ENCODE peak calls at places on chromosome 17, in eight cellular contexts. T is tibial nerve, V is GM23338, W is PC-9, Q is uterus, K is astrocyte of the spinal cord, L is heart left ventricle, N is endothelial cell. Y is an unnamed sample.

GRCh38 chr17:17900615-17901520 is 64.1 kb upstream of the SREBF1 start:
- DNase-seq in T (peak), V (no peak), W (peak), Q (peak), K (peak), L (peak), N (no peak), Y (peak)

GRCh38 chr17:21388066-21388465 is 11.9 kb downstream of the KCNJ12 start:
- DNase-seq in T (no peak), V (no peak), W (no peak), Q (no peak), K (no peak), L (peak), N (no peak), Y (no peak)

GRCh38 chr17:5861849-5862248 is 208.3 kb upstream of the WSCD1 start:
- DNase-seq in T (no peak), V (no peak), W (no peak), Q (no peak), K (no peak), L (no peak), N (no peak), Y (no peak)

GRCh38 chr17:20028436-20028835 is 19.3 kb downstream of the SPECC1 start:
- DNase-seq in T (no peak), V (no peak), W (peak), Q (no peak), K (no peak), L (no peak), N (no peak), Y (no peak)

GRCh38 chr17:79757140-79757745 is 20.7 kb upstream of the CBX2 start:
- DNase-seq in T (no peak), V (no peak), W (no peak), Q (no peak), K (no peak), L (peak), N (no peak), Y (no peak)

GRCh38 chr17:41510251-41511065 is 5.0 kb upstream of the KRT13 start:
- DNase-seq in T (no peak), V (peak), W (peak), Q (no peak), K (no peak), L (no peak), N (no peak), Y (no peak)

GRCh38 chr17:3531266-3532101 is 26.1 kb downstream of the TRPV3 start:
- DNase-seq in T (no peak), V (no peak), W (no peak), Q (no peak), K (no peak), L (peak), N (no peak), Y (no peak)

GRCh38 chr17:4436846-4437245 is 3.1 kb downstream of the SPNS3 start:
- DNase-seq in T (no peak), V (no peak), W (no peak), Q (no peak), K (no peak), L (no peak), N (no peak), Y (no peak)

GRCh38 chr17:60524463-60525346 is 1.3 kb downstream of the APPBP2 start:
- DNase-seq in T (no peak), V (no peak), W (no peak), Q (no peak), K (peak), L (no peak), N (no peak), Y (no peak)

GRCh38 chr17:83174859-83175550 is 95.6 kb downstream of the METRNL start:
- DNase-seq in T (peak), V (no peak), W (no peak), Q (no peak), K (no peak), L (no peak), N (no peak), Y (no peak)

GRCh38 chr17:81583589-81584337 is 31.6 kb upstream of the FAAP100 start:
- DNase-seq in T (no peak), V (no peak), W (no peak), Q (no peak), K (peak), L (no peak), N (no peak), Y (no peak)

GRCh38 chr17:50887705-50888245 is 21.6 kb upstream of the TOB1 start:
- DNase-seq in T (no peak), V (no peak), W (no peak), Q (no peak), K (no peak), L (no peak), N (no peak), Y (no peak)

GRCh38 chr17:42564815-42565522 is 1.9 kb upstream of the MLX start:
- DNase-seq in T (no peak), V (no peak), W (no peak), Q (no peak), K (no peak), L (peak), N (no peak), Y (no peak)

GRCh38 chr17:3627768-3628167 is 8.3 kb downstream of the SHPK start:
- DNase-seq in T (no peak), V (no peak), W (no peak), Q (no peak), K (no peak), L (peak), N (no peak), Y (no peak)

GRCh38 chr17:48068491-48068961 is 20.4 kb downstream of the NFE2L1 start:
- DNase-seq in T (no peak), V (peak), W (no peak), Q (no peak), K (peak), L (no peak), N (peak), Y (peak)

GRCh38 chr17:28370035-28370743 is at the start of gene VTN:
- DNase-seq in T (no peak), V (peak), W (peak), Q (no peak), K (no peak), L (no peak), N (no peak), Y (peak)

GRCh38 chr17:59840908-59841666 is 51.7 kb downstream of the TUBD1 start:
- DNase-seq in T (no peak), V (no peak), W (peak), Q (no peak), K (peak), L (no peak), N (no peak), Y (no peak)

GRCh38 chr17:3905017-3905486 is 11.2 kb downstream of the P2RX1 start:
- DNase-seq in T (no peak), V (no peak), W (no peak), Q (no peak), K (no peak), L (no peak), N (no peak), Y (no peak)

GRCh38 chr17:11269210-11269609 is 28.2 kb downstream of the SHISA6 start:
- DNase-seq in T (no peak), V (no peak), W (no peak), Q (no peak), K (no peak), L (no peak), N (no peak), Y (no peak)

GRCh38 chr17:11268176-11268575 is 27.2 kb downstream of the SHISA6 start:
- DNase-seq in T (no peak), V (no peak), W (no peak), Q (no peak), K (no peak), L (no peak), N (no peak), Y (no peak)

GRCh38 chr17:11264183-11264871 is 23.3 kb downstream of the SHISA6 start:
- DNase-seq in T (no peak), V (peak), W (no peak), Q (no peak), K (no peak), L (no peak), N (no peak), Y (no peak)
- TF ChIP-seq CTCF in T (no peak), V (peak), W (peak), Q (no peak), K (no peak), L (no peak), N (peak), Y (no peak)

DNA sequence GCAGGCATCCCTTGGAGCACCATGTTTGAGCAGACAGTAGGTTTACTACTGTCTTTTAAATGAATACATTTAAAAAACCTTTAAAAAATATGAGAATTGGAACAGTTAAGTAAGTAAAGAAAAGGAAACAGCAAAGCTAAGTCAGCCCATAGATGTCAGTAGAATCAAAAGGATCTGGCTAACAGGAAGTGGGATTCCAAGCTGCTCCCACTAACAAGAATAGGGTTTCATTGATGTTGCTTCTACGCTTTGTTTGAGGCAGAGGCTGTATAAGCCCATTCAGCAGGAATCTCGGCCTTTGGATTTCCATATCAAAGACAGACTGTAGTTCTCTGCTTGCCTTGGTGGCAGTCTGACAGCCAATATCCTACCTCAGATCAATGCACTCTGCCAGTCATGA is 122.9 kb upstream of the ELAC2 start:
- DNase-seq in T (no peak), V (peak), W (no peak), Q (no peak), K (no peak), L (no peak), N (no peak), Y (no peak)
- TF ChIP-seq CTCF in T (no peak), V (peak), W (no peak), Q (no peak), K (peak), L (no peak), N (no peak), Y (no peak)

GRCh38 chr17:58535431-58535830 is 21.0 kb upstream of the MTMR4 start:
- DNase-seq in T (no peak), V (no peak), W (peak), Q (no peak), K (peak), L (no peak), N (no peak), Y (no peak)

GRCh38 chr17:58534901-58535421 is 20.5 kb upstream of the MTMR4 start:
- DNase-seq in T (no peak), V (no peak), W (peak), Q (no peak), K (peak), L (no peak), N (no peak), Y (no peak)

GRCh38 chr17:58532555-58532951 is 18.1 kb upstream of the MTMR4 start:
- DNase-seq in T (no peak), V (no peak), W (no peak), Q (no peak), K (no peak), L (no peak), N (no peak), Y (no peak)

GRCh38 chr17:58533616-58534188 is 19.3 kb upstream of the MTMR4 start:
- DNase-seq in T (no peak), V (no peak), W (no peak), Q (no peak), K (no peak), L (no peak), N (no peak), Y (no peak)

DNA sequence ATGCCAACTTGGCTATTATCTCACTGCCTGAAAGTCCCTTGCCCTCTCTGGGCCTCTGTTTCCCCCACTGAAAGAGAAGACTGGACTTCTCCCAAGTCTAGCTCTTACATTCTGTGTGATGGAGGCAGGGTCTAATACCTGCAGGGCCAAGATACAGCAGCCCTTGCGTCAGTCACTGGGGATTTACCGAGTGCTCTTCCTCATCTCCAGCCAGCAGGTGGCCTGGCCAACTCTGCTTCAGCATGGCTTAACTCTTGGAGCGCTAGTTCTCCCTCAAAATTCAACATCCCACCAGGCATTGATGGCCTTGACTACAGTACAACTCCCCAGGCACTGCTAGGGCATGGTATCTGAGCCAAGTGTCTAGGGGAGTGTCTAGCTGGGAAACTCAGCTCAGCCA is 19.9 kb upstream of the MTMR4 start:
- DNase-seq in T (no peak), V (peak), W (no peak), Q (no peak), K (no peak), L (no peak), N (no peak), Y (no peak)
- TF ChIP-seq CTCF in T (no peak), V (peak), W (no peak), Q (no peak), K (no peak), L (no peak), N (peak), Y (no peak)

DNA sequence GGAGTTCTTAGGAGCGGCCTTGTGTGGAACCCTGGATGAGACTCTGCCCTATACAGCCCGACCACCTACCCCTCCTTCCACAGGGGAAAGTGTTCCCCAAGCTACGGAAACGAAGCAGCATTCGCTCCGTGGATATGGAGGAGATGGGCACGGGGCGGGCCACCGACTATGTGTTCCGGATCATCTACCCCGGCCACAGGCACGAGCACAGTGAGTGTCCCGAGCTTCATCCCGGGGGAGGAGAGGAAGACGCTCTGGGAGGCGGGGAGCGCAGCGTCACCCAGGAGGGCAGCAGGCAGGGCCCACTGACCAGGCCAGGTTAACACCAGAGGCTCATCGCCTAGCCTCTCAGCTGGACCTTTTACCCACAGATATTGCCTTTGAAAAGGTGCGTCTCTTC is 27.8 kb downstream of the SGSM2 start:
- DNase-seq in T (no peak), V (no peak), W (no peak), Q (no peak), K (no peak), L (peak), N (no peak), Y (no peak)
- TF ChIP-seq CTCF in T (no peak), V (no peak), W (no peak), Q (no peak), K (no peak), L (no peak), N (no peak), Y (no peak)

DNA sequence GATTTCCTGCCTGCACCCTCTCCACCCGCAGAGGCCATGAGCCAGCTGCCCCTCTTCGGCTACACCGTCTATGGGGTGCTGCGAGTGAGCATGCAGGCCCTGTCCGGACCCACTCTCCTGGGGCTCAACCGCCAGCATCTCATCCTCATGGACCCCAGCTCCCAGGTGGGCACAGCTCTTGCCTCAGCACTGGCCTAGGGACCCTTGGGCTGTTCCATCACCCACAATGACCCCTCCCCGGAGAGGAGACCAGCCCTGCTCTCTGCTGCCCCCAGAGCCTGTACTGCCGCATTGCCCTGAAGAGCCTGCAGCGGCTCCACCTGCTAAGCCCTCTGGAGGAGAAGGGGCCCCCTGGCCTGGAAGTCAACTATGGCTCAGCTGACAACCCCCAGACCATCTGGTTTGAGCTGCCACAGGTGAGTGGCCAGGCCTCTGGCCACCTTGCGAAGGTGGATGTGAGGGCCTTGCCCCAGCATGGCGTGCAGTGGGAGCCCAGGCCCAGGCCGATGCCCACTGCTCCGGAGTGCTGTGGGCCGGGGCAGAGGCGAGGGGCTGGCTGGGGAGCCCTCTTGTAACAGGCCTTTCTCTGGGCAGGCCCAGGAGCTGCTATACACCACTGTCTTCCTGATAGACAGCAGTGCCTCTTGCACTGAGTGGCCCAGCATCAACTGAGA is 7.3 kb upstream of the SMIM5 start:
- DNase-seq in T (no peak), V (peak), W (no peak), Q (no peak), K (no peak), L (peak), N (peak), Y (peak)
- TF ChIP-seq CTCF in T (peak), V (peak), W (peak), Q (peak), K (peak), L (peak), N (peak), Y (peak)

DNA sequence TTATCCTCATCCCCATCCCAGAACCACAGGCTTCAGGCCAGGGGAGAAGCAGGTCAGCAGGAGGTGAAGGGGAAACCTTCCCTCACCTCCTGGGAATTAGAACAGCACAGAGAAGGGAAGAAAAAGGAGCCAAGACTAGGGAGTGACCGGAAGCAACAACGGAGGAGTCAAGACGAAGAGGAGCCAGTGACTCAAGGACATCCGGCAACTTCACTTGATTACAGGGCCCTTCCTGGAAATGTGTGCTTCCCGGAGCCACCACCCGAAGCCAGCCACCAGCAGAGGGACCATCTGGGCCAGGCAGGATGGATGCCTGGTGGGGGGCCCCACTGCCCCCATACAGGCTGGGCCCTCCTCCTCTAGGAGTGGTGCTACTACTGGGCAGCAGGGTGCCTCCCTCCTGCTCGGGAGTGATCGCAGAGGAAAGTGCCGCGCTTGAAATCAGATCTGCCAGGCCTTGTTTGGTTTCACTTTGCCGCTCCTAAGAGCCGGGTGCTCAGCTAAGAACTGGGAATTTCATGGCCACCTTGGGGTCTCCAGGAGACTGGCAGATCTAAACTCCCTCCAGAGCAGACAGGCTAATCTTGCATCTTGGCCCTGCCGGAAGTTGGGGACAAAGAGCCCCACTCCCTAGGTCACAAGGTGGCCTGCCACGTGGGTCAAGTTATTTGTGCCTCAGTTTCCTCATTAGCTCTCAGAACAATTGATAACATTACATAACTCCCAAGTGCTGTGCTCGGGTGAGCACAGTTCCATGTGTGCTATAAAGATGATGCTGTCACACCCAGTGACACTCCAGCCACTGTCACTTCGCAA is 6.6 kb downstream of the CDC42EP4 start:
- DNase-seq in T (no peak), V (peak), W (peak), Q (peak), K (peak), L (peak), N (peak), Y (peak)
- TF ChIP-seq CTCF in T (peak), V (peak), W (peak), Q (peak), K (peak), L (peak), N (no peak), Y (no peak)

DNA sequence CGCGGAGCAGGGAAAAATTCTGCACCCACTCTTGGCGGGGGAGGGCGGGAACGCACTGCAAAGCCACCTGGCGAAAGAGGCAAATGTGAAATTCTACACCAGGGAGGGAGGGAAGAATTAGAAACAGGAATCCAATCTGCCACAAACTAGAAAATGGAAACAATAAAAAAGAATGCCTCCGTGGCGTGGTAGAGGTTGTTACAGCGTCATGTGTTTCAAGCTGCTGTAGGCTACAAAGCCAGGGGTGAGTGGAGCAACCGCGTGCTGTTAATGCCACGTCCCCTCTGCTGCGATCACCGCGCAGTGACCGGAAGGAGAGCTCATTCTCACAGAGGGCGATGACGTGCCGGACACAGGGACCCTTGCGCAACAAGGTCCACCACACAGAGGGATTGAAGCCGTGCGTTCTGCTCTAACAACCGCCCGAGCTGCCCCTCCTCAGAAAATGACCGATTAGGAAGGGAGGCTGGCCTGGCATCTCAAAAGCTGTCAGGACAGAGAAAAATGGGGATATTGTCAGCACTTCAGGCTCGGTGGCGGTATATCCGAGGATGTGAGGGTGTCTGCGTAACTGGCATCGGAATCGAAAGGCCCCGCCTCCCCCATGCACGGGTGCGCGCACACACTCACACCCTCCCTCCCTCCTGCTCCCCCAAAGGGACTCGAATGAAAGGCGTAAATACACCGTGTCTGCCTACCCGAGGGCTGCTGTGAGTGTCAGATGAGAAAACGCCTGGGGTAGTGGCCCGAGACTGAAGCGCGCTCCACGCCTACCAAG is 70.8 kb upstream of the TNRC6C start:
- DNase-seq in T (peak), V (peak), W (no peak), Q (peak), K (peak), L (peak), N (no peak), Y (peak)
- TF ChIP-seq CTCF in T (no peak), V (no peak), W (no peak), Q (no peak), K (no peak), L (no peak), N (no peak), Y (no peak)

GRCh38 chr17:63434951-63435571 is 11.0 kb downstream of the CYB561 start:
- DNase-seq in T (no peak), V (no peak), W (peak), Q (peak), K (peak), L (peak), N (no peak), Y (no peak)
- TF ChIP-seq CTCF in T (no peak), V (peak), W (no peak), Q (no peak), K (no peak), L (no peak), N (peak), Y (no peak)

DNA sequence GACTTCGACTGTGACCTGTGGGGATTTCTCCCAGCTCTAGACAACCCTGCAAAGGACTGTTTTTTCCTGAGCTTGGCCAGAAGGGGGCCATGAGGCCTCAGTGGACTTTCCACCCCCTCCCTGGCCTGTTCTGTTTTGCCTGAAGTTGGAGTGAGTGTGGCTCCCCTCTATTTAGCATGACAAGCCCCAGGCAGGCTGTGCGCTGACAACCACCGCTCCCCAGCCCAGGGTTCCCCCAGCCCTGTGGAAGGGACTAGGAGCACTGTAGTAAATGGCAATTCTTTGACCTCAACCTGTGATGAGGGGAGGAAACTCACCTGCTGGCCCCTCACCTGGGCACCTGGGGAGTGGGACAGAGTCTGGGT is 19.3 kb downstream of the NGFR start:
- DNase-seq in T (no peak), V (peak), W (no peak), Q (peak), K (no peak), L (no peak), N (no peak), Y (no peak)
- TF ChIP-seq CTCF in T (no peak), V (peak), W (no peak), Q (no peak), K (peak), L (no peak), N (no peak), Y (peak)